ENCODE peak calls at places on chromosomes 11 and 22, in eight cellular contexts. H, T, X, E, G, D, W and A are unnamed samples.
A peak's percentile ranks its signal among the peaks of the same experiment; 100 is the strongest.

GRCh38 chr11:128342511-128343133 is 244.7 kb downstream of the ETS1 start:
- DNase-seq in H (no peak), T (no peak), X (no peak), E (peak; percentile 98), G (no peak), D (no peak), W (no peak), A (peak; percentile 85)

GRCh38 chr11:25890626-25891250 is 441.2 kb upstream of the ANO3 start:
- DNase-seq in H (no peak), T (no peak), X (no peak), E (peak; percentile 26), G (no peak), D (no peak), W (no peak), A (no peak)

GRCh38 chr22:19974233-19974861 is 32.7 kb upstream of the TXNRD2 start:
- DNase-seq in H (no peak), T (peak; percentile 41), X (no peak), E (peak; percentile 92), G (peak; percentile 93), D (no peak), W (peak; percentile 53), A (no peak)

GRCh38 chr11:75245356-75246005 is 4.9 kb downstream of the TPBGL start:
- DNase-seq in H (no peak), T (no peak), X (peak; percentile 30), E (no peak), G (peak; percentile 48), D (no peak), W (peak; percentile 8), A (peak; percentile 44)

GRCh38 chr11:70033711-70034070 is 44.4 kb upstream of the ANO1 start:
- DNase-seq in H (peak; percentile 78), T (no peak), X (no peak), E (no peak), G (no peak), D (no peak), W (no peak), A (no peak)

GRCh38 chr11:16912607-16913006 is 101.6 kb downstream of the PLEKHA7 start:
- DNase-seq in H (no peak), T (no peak), X (no peak), E (no peak), G (no peak), D (no peak), W (peak; percentile 56), A (no peak)

GRCh38 chr11:116694815-116695590 is 77.8 kb downstream of the BUD13 start:
- DNase-seq in H (no peak), T (no peak), X (peak; percentile 33), E (no peak), G (no peak), D (no peak), W (peak; percentile 21), A (peak; percentile 64)

GRCh38 chr11:11988099-11988651 is 20.3 kb downstream of the DKK3 start:
- DNase-seq in H (no peak), T (no peak), X (no peak), E (peak; percentile 83), G (no peak), D (no peak), W (no peak), A (no peak)

GRCh38 chr11:10838083-10838482 is 19.8 kb downstream of the ZBED5 start:
- DNase-seq in H (no peak), T (no peak), X (no peak), E (no peak), G (no peak), D (no peak), W (no peak), A (no peak)

GRCh38 chr22:43230983-43231723 is 44.2 kb upstream of the TTLL12 start:
- DNase-seq in H (no peak), T (peak; percentile 51), X (no peak), E (peak; percentile 50), G (peak; percentile 71), D (no peak), W (peak; percentile 66), A (peak; percentile 86)

GRCh38 chr11:69434341-69434960 is 47.0 kb upstream of the LINC01488 start:
- DNase-seq in H (no peak), T (no peak), X (no peak), E (no peak), G (no peak), D (no peak), W (no peak), A (peak; percentile 28)

DNA sequence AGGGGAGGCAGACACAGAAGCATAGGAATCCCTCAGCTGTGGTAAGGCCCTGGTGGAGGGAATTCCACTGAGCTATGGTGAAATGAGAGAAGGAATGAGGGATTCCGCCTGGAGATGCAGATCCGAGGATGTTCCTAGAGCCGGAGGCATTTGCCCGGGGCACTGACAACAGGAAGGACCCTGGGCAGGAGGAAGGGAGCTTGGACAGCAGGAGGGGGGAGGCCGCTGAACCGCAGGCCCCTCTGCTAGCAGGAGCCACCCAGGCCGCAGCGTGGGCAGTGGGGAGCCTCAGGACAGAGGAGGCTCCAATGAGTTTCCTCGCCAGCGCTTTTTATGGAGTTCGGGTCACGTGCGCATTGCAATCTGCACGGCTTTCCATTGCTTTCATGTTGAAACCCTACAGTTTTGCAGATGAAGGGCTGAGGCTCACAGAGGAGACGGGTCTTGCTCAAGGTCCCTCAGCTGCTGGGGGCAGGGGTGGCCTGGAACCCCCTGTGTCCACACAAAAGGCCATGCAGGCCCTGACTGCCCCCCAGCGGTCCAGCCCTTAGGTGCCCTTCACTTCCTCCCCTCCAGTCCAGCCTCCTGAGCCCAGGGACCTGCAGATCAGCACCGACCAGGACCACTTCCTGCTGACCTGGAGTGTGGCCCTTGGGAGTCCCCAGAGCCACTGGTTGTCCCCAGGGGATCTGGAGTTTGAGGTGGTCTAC is 15.6 kb downstream of the CSF2RB start:
- DNase-seq in H (no peak), T (no peak), X (no peak), E (no peak), G (no peak), D (no peak), W (no peak), A (no peak)
- TF ChIP-seq POLR2AphosphoS5 in H (no peak), T (no peak), X (no peak), E (no peak), G (no peak), D (no peak), W (no peak), A (no peak)

GRCh38 chr22:33737662-33738061 is 182.6 kb downstream of the LARGE1 start:
- DNase-seq in H (no peak), T (no peak), X (no peak), E (no peak), G (no peak), D (no peak), W (no peak), A (no peak)

DNA sequence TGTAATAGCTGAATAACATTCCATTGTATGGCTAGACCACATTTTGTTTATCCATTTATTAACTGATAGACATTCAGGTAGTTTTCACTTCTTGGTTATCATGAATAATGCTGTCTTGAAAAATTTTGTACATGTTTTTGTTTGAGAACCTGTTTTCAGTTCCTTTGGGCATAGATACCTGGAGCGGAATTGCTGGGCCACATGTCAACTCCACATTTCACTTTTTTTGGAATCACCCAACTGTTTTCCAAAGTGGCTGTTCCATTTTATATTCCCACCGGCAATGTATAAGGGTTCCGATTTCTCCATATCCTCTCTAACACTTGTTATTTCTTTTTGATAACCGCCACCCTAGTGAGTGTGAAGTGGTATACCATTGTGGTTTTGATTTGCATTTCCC is 184.3 kb downstream of the LARGE1 start:
- DNase-seq in H (no peak), T (no peak), X (no peak), E (no peak), G (no peak), D (no peak), W (no peak), A (no peak)
- H3K27ac ChIP-seq in H (no peak overlapping the region), T (no peak overlapping the region), X (no peak overlapping the region), E (no peak overlapping the region), G (no peak overlapping the region), D (no peak overlapping the region), W (no peak overlapping the region), A (no peak overlapping the region)

GRCh38 chr11:22991196-22991595 is 130.9 kb upstream of the CCDC179 start:
- DNase-seq in H (no peak), T (no peak), X (no peak), E (no peak), G (no peak), D (no peak), W (no peak), A (no peak)
- H3K9me3 ChIP-seq in H (peaks cover 6% of the 10 kb centered on the region), T (peaks cover 6% of the 10 kb centered on the region), X (peaks cover 7% of the 10 kb centered on the region), E (no peaks in the 10 kb centered on the region), G (no peaks in the 10 kb centered on the region), D (peaks cover 23% of the 10 kb centered on the region), W (peaks cover 46% of the 10 kb centered on the region), A (peaks cover 8% of the 10 kb centered on the region)

GRCh38 chr11:3129181-3129590 is 35.9 kb downstream of the OSBPL5 start:
- DNase-seq in H (no peak), T (no peak), X (no peak), E (no peak), G (no peak), D (no peak), W (no peak), A (no peak)

GRCh38 chr11:3127706-3128355 is 37.3 kb downstream of the OSBPL5 start:
- DNase-seq in H (no peak), T (no peak), X (no peak), E (no peak), G (no peak), D (no peak), W (no peak), A (peak; percentile 50)

GRCh38 chr11:3126207-3126865 is 38.8 kb downstream of the OSBPL5 start:
- DNase-seq in H (no peak), T (peak; percentile 79), X (peak; percentile 77), E (peak; percentile 16), G (no peak), D (peak; percentile 94), W (no peak), A (peak; percentile 88)

GRCh38 chr11:3128356-3129180 is 36.5 kb downstream of the OSBPL5 start:
- DNase-seq in H (no peak), T (no peak), X (peak; percentile 58), E (no peak), G (no peak), D (no peak), W (no peak), A (peak; percentile 59)

DNA sequence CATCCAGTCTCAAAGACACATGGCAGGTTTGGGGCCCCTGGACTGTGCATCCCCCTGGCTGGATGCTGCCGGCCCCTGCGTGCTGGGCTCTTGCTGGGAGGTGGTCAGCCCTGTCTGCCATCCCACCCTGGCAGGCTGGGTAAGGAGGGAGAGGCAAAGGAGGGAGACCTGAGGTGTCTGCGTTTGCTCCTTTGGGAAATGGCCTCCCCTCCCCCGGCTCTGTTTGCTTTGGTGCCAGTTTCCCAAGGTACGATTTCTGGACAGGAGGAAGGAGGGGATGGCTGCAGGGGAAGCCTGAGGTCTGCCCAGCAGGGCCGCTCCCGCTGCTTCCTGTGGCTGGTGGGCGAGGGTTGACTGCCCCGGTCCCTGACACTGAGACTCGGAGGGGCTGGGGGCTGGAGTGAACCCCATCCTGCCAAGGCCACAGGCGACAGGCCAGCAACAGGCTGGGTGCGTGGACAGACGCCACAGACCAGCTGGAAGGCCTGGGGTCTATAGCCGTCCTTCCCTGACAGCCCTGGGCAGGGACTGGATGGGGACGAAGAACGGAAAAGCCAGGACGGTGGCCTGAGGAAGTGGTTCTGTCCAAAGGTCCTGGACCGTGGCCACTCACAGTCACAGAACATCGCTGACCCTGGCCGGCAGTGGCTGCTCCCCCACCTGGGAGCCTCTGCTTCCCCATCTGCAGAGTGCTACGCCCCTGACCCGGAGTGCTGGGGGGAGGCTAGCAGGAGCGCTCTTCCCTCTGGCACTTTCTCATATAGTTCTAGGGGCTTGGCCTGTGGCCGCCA is 38.0 kb downstream of the OSBPL5 start:
- DNase-seq in H (no peak), T (no peak), X (peak; percentile 77), E (no peak), G (no peak), D (no peak), W (no peak), A (peak; percentile 79)
- TF ChIP-seq POLR2AphosphoS5 in H (no peak), T (no peak), X (no peak), E (no peak), G (no peak), D (no peak), W (no peak), A (peak; percentile 67)

GRCh38 chr11:121383726-121384125 is 68.4 kb upstream of the SORL1 start:
- DNase-seq in H (no peak), T (no peak), X (no peak), E (no peak), G (no peak), D (no peak), W (no peak), A (no peak)
- H3K27ac ChIP-seq in H (peak overlapping the region; percentile 79), T (no peak overlapping the region), X (no peak overlapping the region), E (no peak overlapping the region), G (no peak overlapping the region), D (no peak overlapping the region), W (no peak overlapping the region), A (no peak overlapping the region)